ENCODE peak calls at places on chromosomes 16 and 17, in seven cellular contexts. W is Daoy; P is effector CD4-positive, alpha-beta T cell; L is ELF-1; X is CD4-positive, alpha-beta T cell; Z is activated CD4-positive, alpha-beta T cell treated with anti-CD3 and anti-CD28 coated beads for 48 hours; D is OCI-LY7. F is an unnamed sample.

GRCh38 chr16:57530104-57530522 is 6.3 kb downstream of the CCDC102A start:
- DNase-seq in Z (peak), W (peak), L (no peak), P (peak), D (peak), X (peak), F (peak)

GRCh38 chr16:1794221-1794871 is 841 bp upstream of the IGFALS start:
- DNase-seq in P (no peak), W (no peak), Z (no peak), X (no peak), L (no peak), D (no peak), F (no peak)

GRCh38 chr17:2171725-2172446 is 117.0 kb downstream of the HIC1 start:
- DNase-seq in D (no peak), W (peak), X (no peak), L (peak), P (no peak), Z (no peak), F (no peak)

GRCh38 chr17:74547736-74548135 is 1.8 kb upstream of the CD300C start:
- DNase-seq in X (no peak), L (no peak), P (no peak), W (peak), Z (peak), D (peak), F (no peak)

GRCh38 chr16:12245923-12246290 is 269.4 kb downstream of the SNX29 start:
- DNase-seq in L (no peak), X (no peak), P (no peak), W (no peak), Z (no peak), D (no peak), F (no peak)

GRCh38 chr16:30359871-30360170 is 4.7 kb upstream of the CD2BP2 start:
- DNase-seq in W (no peak), X (no peak), L (peak), P (no peak), D (no peak), Z (no peak), F (no peak)

GRCh38 chr17:63476857-63477470 is at the start of gene ACE:
- DNase-seq in W (peak), D (peak), Z (peak), L (peak), P (no peak), X (no peak), F (peak)

GRCh38 chr17:16906670-16907069 is 65.2 kb downstream of the TNFRSF13B start:
- DNase-seq in W (peak), P (no peak), L (no peak), Z (peak), X (no peak), D (no peak), F (no peak)

GRCh38 chr17:79891113-79891730 is 52.0 kb upstream of the CBX4 start:
- DNase-seq in Z (no peak), P (no peak), X (no peak), W (no peak), L (no peak), D (no peak), F (peak)

GRCh38 chr16:8963010-8963824 is 489 bp downstream of the USP7 start:
- DNase-seq in X (no peak), P (no peak), W (no peak), D (peak), L (no peak), Z (no peak), F (peak)

GRCh38 chr17:72699566-72699965 is 392.9 kb downstream of the SLC39A11 start:
- DNase-seq in X (no peak), P (no peak), W (peak), Z (no peak), L (no peak), D (no peak), F (no peak)

GRCh38 chr17:72419866-72420774 is 299.3 kb downstream of the SOX9 start:
- DNase-seq in W (peak), P (no peak), D (peak), L (no peak), X (no peak), Z (no peak), F (no peak)

GRCh38 chr17:43524945-43525575 is 21.1 kb downstream of the ETV4 start:
- DNase-seq in D (no peak), X (no peak), Z (no peak), L (no peak), P (no peak), W (no peak), F (no peak)

F was measured in SK-N-SH.